ENCODE peak calls at places on chromosomes 6 and 20, in eight cellular contexts. One of them, this sample, is unnamed.

GRCh38 chr6:57221936-57222683 is at the start of gene RAB23:
- DNase-seq in activated CD4-positive, alpha-beta T cell treated with anti-CD3 and anti-CD28 coated beads, Interleukin-2, amount 10 ng/mL, durations not matched to agents 7 days and 5 days: peak
- DNase-seq in GM13976: peak
- DNase-seq in D341Med: peak
- DNase-seq in prostate gland: peak
- DNase-seq in fibroblast of mammary gland: peak
- DNase-seq in GM12865: peak
- DNase-seq in MV-4-11: peak
- DNase-seq in this sample: peak

GRCh38 chr6:69796081-69796626 is 656 bp downstream of the LMBRD1 start:
- DNase-seq in activated CD4-positive, alpha-beta T cell treated with anti-CD3 and anti-CD28 coated beads, Interleukin-2, amount 10 ng/mL, durations not matched to agents 7 days and 5 days: peak
- DNase-seq in GM13976: peak
- DNase-seq in D341Med: peak
- DNase-seq in prostate gland: peak
- DNase-seq in fibroblast of mammary gland: peak
- DNase-seq in GM12865: peak
- DNase-seq in MV-4-11: no peak
- DNase-seq in this sample: peak

GRCh38 chr6:75526502-75527127 is 33.0 kb upstream of the FILIP1 start:
- DNase-seq in activated CD4-positive, alpha-beta T cell treated with anti-CD3 and anti-CD28 coated beads, Interleukin-2, amount 10 ng/mL, durations not matched to agents 7 days and 5 days: peak
- DNase-seq in GM13976: peak
- DNase-seq in D341Med: peak
- DNase-seq in prostate gland: peak
- DNase-seq in fibroblast of mammary gland: peak
- DNase-seq in GM12865: peak
- DNase-seq in MV-4-11: peak
- DNase-seq in this sample: peak

GRCh38 chr6:15309611-15310283 is 63.9 kb downstream of the JARID2 start:
- DNase-seq in activated CD4-positive, alpha-beta T cell treated with anti-CD3 and anti-CD28 coated beads, Interleukin-2, amount 10 ng/mL, durations not matched to agents 7 days and 5 days: no peak
- DNase-seq in GM13976: no peak
- DNase-seq in D341Med: peak
- DNase-seq in prostate gland: no peak
- DNase-seq in fibroblast of mammary gland: no peak
- DNase-seq in GM12865: no peak
- DNase-seq in MV-4-11: no peak
- DNase-seq in this sample: no peak

GRCh38 chr20:10578607-10579006 is 95.2 kb downstream of the JAG1 start:
- DNase-seq in activated CD4-positive, alpha-beta T cell treated with anti-CD3 and anti-CD28 coated beads, Interleukin-2, amount 10 ng/mL, durations not matched to agents 7 days and 5 days: no peak
- DNase-seq in GM13976: no peak
- DNase-seq in D341Med: no peak
- DNase-seq in prostate gland: no peak
- DNase-seq in fibroblast of mammary gland: peak
- DNase-seq in GM12865: no peak
- DNase-seq in MV-4-11: no peak
- DNase-seq in this sample: no peak

GRCh38 chr6:108169801-108170606 is 4.2 kb downstream of the NR2E1 start:
- DNase-seq in activated CD4-positive, alpha-beta T cell treated with anti-CD3 and anti-CD28 coated beads, Interleukin-2, amount 10 ng/mL, durations not matched to agents 7 days and 5 days: no peak
- DNase-seq in GM13976: no peak
- DNase-seq in D341Med: no peak
- DNase-seq in prostate gland: no peak
- DNase-seq in fibroblast of mammary gland: no peak
- DNase-seq in GM12865: no peak
- DNase-seq in MV-4-11: no peak
- DNase-seq in this sample: no peak

GRCh38 chr6:148869589-148869988 is 122.8 kb downstream of the UST start:
- DNase-seq in activated CD4-positive, alpha-beta T cell treated with anti-CD3 and anti-CD28 coated beads, Interleukin-2, amount 10 ng/mL, durations not matched to agents 7 days and 5 days: no peak
- DNase-seq in GM13976: no peak
- DNase-seq in D341Med: no peak
- DNase-seq in prostate gland: no peak
- DNase-seq in fibroblast of mammary gland: peak
- DNase-seq in GM12865: no peak
- DNase-seq in MV-4-11: peak
- DNase-seq in this sample: no peak

GRCh38 chr6:21426841-21427490 is 166.6 kb upstream of the SOX4 start:
- DNase-seq in activated CD4-positive, alpha-beta T cell treated with anti-CD3 and anti-CD28 coated beads, Interleukin-2, amount 10 ng/mL, durations not matched to agents 7 days and 5 days: no peak
- DNase-seq in GM13976: no peak
- DNase-seq in D341Med: no peak
- DNase-seq in prostate gland: no peak
- DNase-seq in fibroblast of mammary gland: peak
- DNase-seq in GM12865: no peak
- DNase-seq in MV-4-11: no peak
- DNase-seq in this sample: no peak

GRCh38 chr6:153568601-153569000 is 437.5 kb upstream of the RGS17 start:
- DNase-seq in activated CD4-positive, alpha-beta T cell treated with anti-CD3 and anti-CD28 coated beads, Interleukin-2, amount 10 ng/mL, durations not matched to agents 7 days and 5 days: no peak
- DNase-seq in GM13976: no peak
- DNase-seq in D341Med: no peak
- DNase-seq in prostate gland: no peak
- DNase-seq in fibroblast of mammary gland: peak
- DNase-seq in GM12865: no peak
- DNase-seq in MV-4-11: no peak
- DNase-seq in this sample: no peak

GRCh38 chr6:140854363-140854762 is 1278.4 kb upstream of the GJE1 start:
- DNase-seq in activated CD4-positive, alpha-beta T cell treated with anti-CD3 and anti-CD28 coated beads, Interleukin-2, amount 10 ng/mL, durations not matched to agents 7 days and 5 days: no peak
- DNase-seq in GM13976: no peak
- DNase-seq in D341Med: no peak
- DNase-seq in prostate gland: no peak
- DNase-seq in fibroblast of mammary gland: no peak
- DNase-seq in GM12865: no peak
- DNase-seq in MV-4-11: no peak
- DNase-seq in this sample: no peak

GRCh38 chr20:20366551-20366895 is 1.4 kb upstream of the INSM1 start:
- DNase-seq in activated CD4-positive, alpha-beta T cell treated with anti-CD3 and anti-CD28 coated beads, Interleukin-2, amount 10 ng/mL, durations not matched to agents 7 days and 5 days: no peak
- DNase-seq in GM13976: no peak
- DNase-seq in D341Med: no peak
- DNase-seq in prostate gland: no peak
- DNase-seq in fibroblast of mammary gland: no peak
- DNase-seq in GM12865: no peak
- DNase-seq in MV-4-11: no peak
- DNase-seq in this sample: no peak

GRCh38 chr20:12928755-12929401 is 79.9 kb upstream of the SPTLC3 start:
- DNase-seq in activated CD4-positive, alpha-beta T cell treated with anti-CD3 and anti-CD28 coated beads, Interleukin-2, amount 10 ng/mL, durations not matched to agents 7 days and 5 days: no peak
- DNase-seq in GM13976: no peak
- DNase-seq in D341Med: no peak
- DNase-seq in prostate gland: no peak
- DNase-seq in fibroblast of mammary gland: peak
- DNase-seq in GM12865: no peak
- DNase-seq in MV-4-11: peak
- DNase-seq in this sample: no peak

GRCh38 chr6:44012078-44012493 is 115.2 kb downstream of the MRPL14 start:
- DNase-seq in activated CD4-positive, alpha-beta T cell treated with anti-CD3 and anti-CD28 coated beads, Interleukin-2, amount 10 ng/mL, durations not matched to agents 7 days and 5 days: no peak
- DNase-seq in GM13976: no peak
- DNase-seq in D341Med: no peak
- DNase-seq in prostate gland: no peak
- DNase-seq in fibroblast of mammary gland: peak
- DNase-seq in GM12865: no peak
- DNase-seq in MV-4-11: peak
- DNase-seq in this sample: no peak

GRCh38 chr6:127053032-127053908 is 65.2 kb upstream of the RSPO3 start:
- DNase-seq in activated CD4-positive, alpha-beta T cell treated with anti-CD3 and anti-CD28 coated beads, Interleukin-2, amount 10 ng/mL, durations not matched to agents 7 days and 5 days: no peak
- DNase-seq in GM13976: no peak
- DNase-seq in D341Med: no peak
- DNase-seq in prostate gland: no peak
- DNase-seq in fibroblast of mammary gland: peak
- DNase-seq in GM12865: no peak
- DNase-seq in MV-4-11: no peak
- DNase-seq in this sample: no peak

GRCh38 chr6:95280690-95281273 is 296.6 kb upstream of the MANEA start:
- DNase-seq in activated CD4-positive, alpha-beta T cell treated with anti-CD3 and anti-CD28 coated beads, Interleukin-2, amount 10 ng/mL, durations not matched to agents 7 days and 5 days: no peak
- DNase-seq in GM13976: no peak
- DNase-seq in D341Med: peak
- DNase-seq in prostate gland: no peak
- DNase-seq in fibroblast of mammary gland: peak
- DNase-seq in GM12865: peak
- DNase-seq in MV-4-11: no peak
- DNase-seq in this sample: no peak

GRCh38 chr6:113488061-113488460 is 369.1 kb upstream of the MARCKS start:
- DNase-seq in activated CD4-positive, alpha-beta T cell treated with anti-CD3 and anti-CD28 coated beads, Interleukin-2, amount 10 ng/mL, durations not matched to agents 7 days and 5 days: no peak
- DNase-seq in GM13976: no peak
- DNase-seq in D341Med: no peak
- DNase-seq in prostate gland: no peak
- DNase-seq in fibroblast of mammary gland: peak
- DNase-seq in GM12865: no peak
- DNase-seq in MV-4-11: no peak
- DNase-seq in this sample: no peak

GRCh38 chr20:63103402-63104311 is 96.9 kb upstream of the BHLHE23 start:
- DNase-seq in activated CD4-positive, alpha-beta T cell treated with anti-CD3 and anti-CD28 coated beads, Interleukin-2, amount 10 ng/mL, durations not matched to agents 7 days and 5 days: peak
- DNase-seq in GM13976: no peak
- DNase-seq in D341Med: no peak
- DNase-seq in prostate gland: no peak
- DNase-seq in fibroblast of mammary gland: peak
- DNase-seq in GM12865: no peak
- DNase-seq in MV-4-11: no peak
- DNase-seq in this sample: no peak

GRCh38 chr20:60292001-60292520 is 333.8 kb downstream of the CDH26 start:
- DNase-seq in activated CD4-positive, alpha-beta T cell treated with anti-CD3 and anti-CD28 coated beads, Interleukin-2, amount 10 ng/mL, durations not matched to agents 7 days and 5 days: no peak
- DNase-seq in GM13976: no peak
- DNase-seq in D341Med: no peak
- DNase-seq in prostate gland: no peak
- DNase-seq in fibroblast of mammary gland: no peak
- DNase-seq in GM12865: no peak
- DNase-seq in MV-4-11: peak
- DNase-seq in this sample: no peak

GRCh38 chr6:117317261-117317660 is 51.9 kb downstream of the VGLL2 start:
- DNase-seq in activated CD4-positive, alpha-beta T cell treated with anti-CD3 and anti-CD28 coated beads, Interleukin-2, amount 10 ng/mL, durations not matched to agents 7 days and 5 days: no peak
- DNase-seq in GM13976: no peak
- DNase-seq in D341Med: no peak
- DNase-seq in prostate gland: no peak
- DNase-seq in fibroblast of mammary gland: peak
- DNase-seq in GM12865: peak
- DNase-seq in MV-4-11: no peak
- DNase-seq in this sample: no peak

GRCh38 chr20:16505894-16506293 is 67.4 kb downstream of the KIF16B start:
- DNase-seq in activated CD4-positive, alpha-beta T cell treated with anti-CD3 and anti-CD28 coated beads, Interleukin-2, amount 10 ng/mL, durations not matched to agents 7 days and 5 days: no peak
- DNase-seq in GM13976: no peak
- DNase-seq in D341Med: no peak
- DNase-seq in prostate gland: no peak
- DNase-seq in fibroblast of mammary gland: no peak
- DNase-seq in GM12865: peak
- DNase-seq in MV-4-11: no peak
- DNase-seq in this sample: no peak

GRCh38 chr20:38121741-38122140 is 43.3 kb downstream of the TGM2 start:
- DNase-seq in activated CD4-positive, alpha-beta T cell treated with anti-CD3 and anti-CD28 coated beads, Interleukin-2, amount 10 ng/mL, durations not matched to agents 7 days and 5 days: no peak
- DNase-seq in GM13976: no peak
- DNase-seq in D341Med: no peak
- DNase-seq in prostate gland: no peak
- DNase-seq in fibroblast of mammary gland: no peak
- DNase-seq in GM12865: no peak
- DNase-seq in MV-4-11: no peak
- DNase-seq in this sample: peak

GRCh38 chr6:127345521-127345920 is 2.1 kb upstream of the ECHDC1 start:
- DNase-seq in activated CD4-positive, alpha-beta T cell treated with anti-CD3 and anti-CD28 coated beads, Interleukin-2, amount 10 ng/mL, durations not matched to agents 7 days and 5 days: no peak
- DNase-seq in GM13976: no peak
- DNase-seq in D341Med: no peak
- DNase-seq in prostate gland: no peak
- DNase-seq in fibroblast of mammary gland: no peak
- DNase-seq in GM12865: no peak
- DNase-seq in MV-4-11: no peak
- DNase-seq in this sample: no peak

GRCh38 chr6:38133932-38134703 is 314.6 kb downstream of the ZFAND3 start:
- DNase-seq in activated CD4-positive, alpha-beta T cell treated with anti-CD3 and anti-CD28 coated beads, Interleukin-2, amount 10 ng/mL, durations not matched to agents 7 days and 5 days: no peak
- DNase-seq in GM13976: no peak
- DNase-seq in D341Med: no peak
- DNase-seq in prostate gland: no peak
- DNase-seq in fibroblast of mammary gland: no peak
- DNase-seq in GM12865: no peak
- DNase-seq in MV-4-11: no peak
- DNase-seq in this sample: no peak

GRCh38 chr20:22371843-22372242 is 212.5 kb downstream of the FOXA2 start:
- DNase-seq in activated CD4-positive, alpha-beta T cell treated with anti-CD3 and anti-CD28 coated beads, Interleukin-2, amount 10 ng/mL, durations not matched to agents 7 days and 5 days: peak
- DNase-seq in GM13976: peak
- DNase-seq in D341Med: no peak
- DNase-seq in prostate gland: no peak
- DNase-seq in fibroblast of mammary gland: no peak
- DNase-seq in GM12865: peak
- DNase-seq in MV-4-11: peak
- DNase-seq in this sample: no peak

GRCh38 chr6:141829566-141829965 is 303.2 kb upstream of the GJE1 start:
- DNase-seq in activated CD4-positive, alpha-beta T cell treated with anti-CD3 and anti-CD28 coated beads, Interleukin-2, amount 10 ng/mL, durations not matched to agents 7 days and 5 days: no peak
- DNase-seq in GM13976: no peak
- DNase-seq in D341Med: no peak
- DNase-seq in prostate gland: no peak
- DNase-seq in fibroblast of mammary gland: no peak
- DNase-seq in GM12865: no peak
- DNase-seq in MV-4-11: no peak
- DNase-seq in this sample: no peak

GRCh38 chr6:43753570-43754183 is 16.3 kb upstream of the VEGFA start:
- DNase-seq in activated CD4-positive, alpha-beta T cell treated with anti-CD3 and anti-CD28 coated beads, Interleukin-2, amount 10 ng/mL, durations not matched to agents 7 days and 5 days: no peak
- DNase-seq in GM13976: no peak
- DNase-seq in D341Med: no peak
- DNase-seq in prostate gland: no peak
- DNase-seq in fibroblast of mammary gland: no peak
- DNase-seq in GM12865: no peak
- DNase-seq in MV-4-11: no peak
- DNase-seq in this sample: no peak

GRCh38 chr6:84007871-84008270 is 25.7 kb upstream of the MRAP2 start:
- DNase-seq in activated CD4-positive, alpha-beta T cell treated with anti-CD3 and anti-CD28 coated beads, Interleukin-2, amount 10 ng/mL, durations not matched to agents 7 days and 5 days: no peak
- DNase-seq in GM13976: no peak
- DNase-seq in D341Med: no peak
- DNase-seq in prostate gland: no peak
- DNase-seq in fibroblast of mammary gland: no peak
- DNase-seq in GM12865: no peak
- DNase-seq in MV-4-11: peak
- DNase-seq in this sample: no peak

GRCh38 chr20:43938932-43939761 is 24.5 kb downstream of the TOX2 start:
- DNase-seq in activated CD4-positive, alpha-beta T cell treated with anti-CD3 and anti-CD28 coated beads, Interleukin-2, amount 10 ng/mL, durations not matched to agents 7 days and 5 days: no peak
- DNase-seq in GM13976: no peak
- DNase-seq in D341Med: no peak
- DNase-seq in prostate gland: peak
- DNase-seq in fibroblast of mammary gland: peak
- DNase-seq in GM12865: no peak
- DNase-seq in MV-4-11: peak
- DNase-seq in this sample: peak

GRCh38 chr6:160328447-160328846 is 19.7 kb upstream of the SLC22A3 start:
- DNase-seq in activated CD4-positive, alpha-beta T cell treated with anti-CD3 and anti-CD28 coated beads, Interleukin-2, amount 10 ng/mL, durations not matched to agents 7 days and 5 days: no peak
- DNase-seq in GM13976: no peak
- DNase-seq in D341Med: no peak
- DNase-seq in prostate gland: no peak
- DNase-seq in fibroblast of mammary gland: no peak
- DNase-seq in GM12865: no peak
- DNase-seq in MV-4-11: no peak
- DNase-seq in this sample: no peak

GRCh38 chr6:155778336-155778735 is 322.7 kb upstream of the NOX3 start:
- DNase-seq in activated CD4-positive, alpha-beta T cell treated with anti-CD3 and anti-CD28 coated beads, Interleukin-2, amount 10 ng/mL, durations not matched to agents 7 days and 5 days: no peak
- DNase-seq in GM13976: no peak
- DNase-seq in D341Med: no peak
- DNase-seq in prostate gland: no peak
- DNase-seq in fibroblast of mammary gland: no peak
- DNase-seq in GM12865: no peak
- DNase-seq in MV-4-11: no peak
- DNase-seq in this sample: no peak

GRCh38 chr6:147561742-147562141 is 53.3 kb downstream of the SAMD5 start:
- DNase-seq in activated CD4-positive, alpha-beta T cell treated with anti-CD3 and anti-CD28 coated beads, Interleukin-2, amount 10 ng/mL, durations not matched to agents 7 days and 5 days: no peak
- DNase-seq in GM13976: no peak
- DNase-seq in D341Med: no peak
- DNase-seq in prostate gland: no peak
- DNase-seq in fibroblast of mammary gland: no peak
- DNase-seq in GM12865: no peak
- DNase-seq in MV-4-11: no peak
- DNase-seq in this sample: no peak

GRCh38 chr20:50731930-50732690 is 730 bp downstream of the PARD6B start:
- DNase-seq in activated CD4-positive, alpha-beta T cell treated with anti-CD3 and anti-CD28 coated beads, Interleukin-2, amount 10 ng/mL, durations not matched to agents 7 days and 5 days: peak
- DNase-seq in GM13976: no peak
- DNase-seq in D341Med: no peak
- DNase-seq in prostate gland: no peak
- DNase-seq in fibroblast of mammary gland: no peak
- DNase-seq in GM12865: no peak
- DNase-seq in MV-4-11: no peak
- DNase-seq in this sample: no peak

GRCh38 chr20:58514321-58515239 is 619 bp downstream of the APCDD1L start:
- DNase-seq in activated CD4-positive, alpha-beta T cell treated with anti-CD3 and anti-CD28 coated beads, Interleukin-2, amount 10 ng/mL, durations not matched to agents 7 days and 5 days: no peak
- DNase-seq in GM13976: no peak
- DNase-seq in D341Med: no peak
- DNase-seq in prostate gland: no peak
- DNase-seq in fibroblast of mammary gland: peak
- DNase-seq in GM12865: no peak
- DNase-seq in MV-4-11: no peak
- DNase-seq in this sample: no peak